ENCODE peak calls at places on chromosomes 4 and X, in six cellular contexts. One of them, this sample, is unnamed.

GRCh38 chr4:95193391-95194224 is 355.2 kb downstream of the UNC5C start:
- DNase-seq in RPMI7951: no peak
- DNase-seq in activated CD4-positive, alpha-beta T cell treated with anti-CD3 and anti-CD28 coated beads, Interleukin-2, amount 10 ng/mL, durations not matched to agents 24 days and 14 days: no peak
- DNase-seq in stimulated activated CD4-positive, alpha-beta T cell treated with anti-CD3 and anti-CD28 coated beads, Interleukin-2, amount 100 ng/mL, for 48 hours: no peak
- DNase-seq in non-pigmented ciliary epithelial cell: no peak
- DNase-seq in AG09309: no peak
- DNase-seq in this sample: peak

GRCh38 chr4:26860922-26861433 is 337 bp downstream of the STIM2 start:
- DNase-seq in RPMI7951: peak
- DNase-seq in activated CD4-positive, alpha-beta T cell treated with anti-CD3 and anti-CD28 coated beads, Interleukin-2, amount 10 ng/mL, durations not matched to agents 24 days and 14 days: peak
- DNase-seq in non-pigmented ciliary epithelial cell: no peak
- DNase-seq in stimulated activated CD4-positive, alpha-beta T cell treated with anti-CD3 and anti-CD28 coated beads, Interleukin-2, amount 100 ng/mL, for 48 hours: peak
- DNase-seq in AG09309: no peak
- DNase-seq in this sample: peak

GRCh38 chr4:40329805-40330204 is 5.3 kb upstream of the CHRNA9 start:
- DNase-seq in non-pigmented ciliary epithelial cell: no peak
- DNase-seq in activated CD4-positive, alpha-beta T cell treated with anti-CD3 and anti-CD28 coated beads, Interleukin-2, amount 10 ng/mL, durations not matched to agents 24 days and 14 days: no peak
- DNase-seq in stimulated activated CD4-positive, alpha-beta T cell treated with anti-CD3 and anti-CD28 coated beads, Interleukin-2, amount 100 ng/mL, for 48 hours: no peak
- DNase-seq in AG09309: no peak
- DNase-seq in RPMI7951: no peak
- DNase-seq in this sample: no peak

GRCh38 chr4:3009422-3009821 is 46.1 kb downstream of the GRK4 start:
- DNase-seq in stimulated activated CD4-positive, alpha-beta T cell treated with anti-CD3 and anti-CD28 coated beads, Interleukin-2, amount 100 ng/mL, for 48 hours: no peak
- DNase-seq in non-pigmented ciliary epithelial cell: no peak
- DNase-seq in RPMI7951: peak
- DNase-seq in AG09309: no peak
- DNase-seq in activated CD4-positive, alpha-beta T cell treated with anti-CD3 and anti-CD28 coated beads, Interleukin-2, amount 10 ng/mL, durations not matched to agents 24 days and 14 days: peak
- DNase-seq in this sample: no peak

GRCh38 chrX:153353416-153353815 is 19.5 kb downstream of the ZNF275 start:
- DNase-seq in activated CD4-positive, alpha-beta T cell treated with anti-CD3 and anti-CD28 coated beads, Interleukin-2, amount 10 ng/mL, durations not matched to agents 24 days and 14 days: no peak
- DNase-seq in non-pigmented ciliary epithelial cell: no peak
- DNase-seq in AG09309: no peak
- DNase-seq in RPMI7951: no peak
- DNase-seq in stimulated activated CD4-positive, alpha-beta T cell treated with anti-CD3 and anti-CD28 coated beads, Interleukin-2, amount 100 ng/mL, for 48 hours: no peak
- DNase-seq in this sample: no peak

GRCh38 chr4:105679186-105679585 is 29.3 kb downstream of the INTS12 start:
- DNase-seq in stimulated activated CD4-positive, alpha-beta T cell treated with anti-CD3 and anti-CD28 coated beads, Interleukin-2, amount 100 ng/mL, for 48 hours: no peak
- DNase-seq in non-pigmented ciliary epithelial cell: no peak
- DNase-seq in activated CD4-positive, alpha-beta T cell treated with anti-CD3 and anti-CD28 coated beads, Interleukin-2, amount 10 ng/mL, durations not matched to agents 24 days and 14 days: no peak
- DNase-seq in RPMI7951: peak
- DNase-seq in AG09309: no peak
- DNase-seq in this sample: no peak

GRCh38 chr4:8308856-8309771 is 39.6 kb downstream of the HTRA3 start:
- DNase-seq in AG09309: no peak
- DNase-seq in RPMI7951: no peak
- DNase-seq in stimulated activated CD4-positive, alpha-beta T cell treated with anti-CD3 and anti-CD28 coated beads, Interleukin-2, amount 100 ng/mL, for 48 hours: no peak
- DNase-seq in non-pigmented ciliary epithelial cell: no peak
- DNase-seq in activated CD4-positive, alpha-beta T cell treated with anti-CD3 and anti-CD28 coated beads, Interleukin-2, amount 10 ng/mL, durations not matched to agents 24 days and 14 days: no peak
- DNase-seq in this sample: peak

GRCh38 chr4:82744284-82744963 is 54.2 kb downstream of the SCD5 start:
- DNase-seq in RPMI7951: no peak
- DNase-seq in AG09309: no peak
- DNase-seq in non-pigmented ciliary epithelial cell: no peak
- DNase-seq in activated CD4-positive, alpha-beta T cell treated with anti-CD3 and anti-CD28 coated beads, Interleukin-2, amount 10 ng/mL, durations not matched to agents 24 days and 14 days: no peak
- DNase-seq in stimulated activated CD4-positive, alpha-beta T cell treated with anti-CD3 and anti-CD28 coated beads, Interleukin-2, amount 100 ng/mL, for 48 hours: no peak
- DNase-seq in this sample: no peak

GRCh38 chrX:151741606-151742005 is 7.1 kb downstream of the CNGA2 start:
- DNase-seq in AG09309: no peak
- DNase-seq in non-pigmented ciliary epithelial cell: no peak
- DNase-seq in RPMI7951: no peak
- DNase-seq in stimulated activated CD4-positive, alpha-beta T cell treated with anti-CD3 and anti-CD28 coated beads, Interleukin-2, amount 100 ng/mL, for 48 hours: no peak
- DNase-seq in activated CD4-positive, alpha-beta T cell treated with anti-CD3 and anti-CD28 coated beads, Interleukin-2, amount 10 ng/mL, durations not matched to agents 24 days and 14 days: no peak
- DNase-seq in this sample: no peak

GRCh38 chr4:173040200-173040599 is 128.4 kb upstream of the GALNT7 start:
- DNase-seq in activated CD4-positive, alpha-beta T cell treated with anti-CD3 and anti-CD28 coated beads, Interleukin-2, amount 10 ng/mL, durations not matched to agents 24 days and 14 days: no peak
- DNase-seq in RPMI7951: no peak
- DNase-seq in non-pigmented ciliary epithelial cell: no peak
- DNase-seq in AG09309: no peak
- DNase-seq in stimulated activated CD4-positive, alpha-beta T cell treated with anti-CD3 and anti-CD28 coated beads, Interleukin-2, amount 100 ng/mL, for 48 hours: no peak
- DNase-seq in this sample: no peak

GRCh38 chrX:101079223-101079622 is 544 bp downstream of the TMEM35A start:
- DNase-seq in RPMI7951: no peak
- DNase-seq in AG09309: no peak
- DNase-seq in non-pigmented ciliary epithelial cell: no peak
- DNase-seq in stimulated activated CD4-positive, alpha-beta T cell treated with anti-CD3 and anti-CD28 coated beads, Interleukin-2, amount 100 ng/mL, for 48 hours: no peak
- DNase-seq in activated CD4-positive, alpha-beta T cell treated with anti-CD3 and anti-CD28 coated beads, Interleukin-2, amount 10 ng/mL, durations not matched to agents 24 days and 14 days: no peak
- DNase-seq in this sample: no peak

GRCh38 chr4:151917145-151917775 is 156.5 kb upstream of the GATB start:
- DNase-seq in RPMI7951: peak
- DNase-seq in stimulated activated CD4-positive, alpha-beta T cell treated with anti-CD3 and anti-CD28 coated beads, Interleukin-2, amount 100 ng/mL, for 48 hours: no peak
- DNase-seq in non-pigmented ciliary epithelial cell: no peak
- DNase-seq in activated CD4-positive, alpha-beta T cell treated with anti-CD3 and anti-CD28 coated beads, Interleukin-2, amount 10 ng/mL, durations not matched to agents 24 days and 14 days: no peak
- DNase-seq in AG09309: no peak
- DNase-seq in this sample: no peak

GRCh38 chrX:71606536-71607216 is 11.6 kb downstream of the CXCR3 start:
- DNase-seq in RPMI7951: no peak
- DNase-seq in non-pigmented ciliary epithelial cell: no peak
- DNase-seq in stimulated activated CD4-positive, alpha-beta T cell treated with anti-CD3 and anti-CD28 coated beads, Interleukin-2, amount 100 ng/mL, for 48 hours: no peak
- DNase-seq in activated CD4-positive, alpha-beta T cell treated with anti-CD3 and anti-CD28 coated beads, Interleukin-2, amount 10 ng/mL, durations not matched to agents 24 days and 14 days: peak
- DNase-seq in AG09309: no peak
- DNase-seq in this sample: no peak

GRCh38 chr4:173212379-173212778 is 43.8 kb downstream of the GALNT7 start:
- DNase-seq in AG09309: no peak
- DNase-seq in non-pigmented ciliary epithelial cell: no peak
- DNase-seq in RPMI7951: no peak
- DNase-seq in stimulated activated CD4-positive, alpha-beta T cell treated with anti-CD3 and anti-CD28 coated beads, Interleukin-2, amount 100 ng/mL, for 48 hours: no peak
- DNase-seq in activated CD4-positive, alpha-beta T cell treated with anti-CD3 and anti-CD28 coated beads, Interleukin-2, amount 10 ng/mL, durations not matched to agents 24 days and 14 days: no peak
- DNase-seq in this sample: no peak

GRCh38 chr4:76716658-76717057 is 181.3 kb downstream of the SOWAHB start:
- DNase-seq in non-pigmented ciliary epithelial cell: no peak
- DNase-seq in AG09309: no peak
- DNase-seq in activated CD4-positive, alpha-beta T cell treated with anti-CD3 and anti-CD28 coated beads, Interleukin-2, amount 10 ng/mL, durations not matched to agents 24 days and 14 days: no peak
- DNase-seq in RPMI7951: no peak
- DNase-seq in stimulated activated CD4-positive, alpha-beta T cell treated with anti-CD3 and anti-CD28 coated beads, Interleukin-2, amount 100 ng/mL, for 48 hours: no peak
- DNase-seq in this sample: no peak

GRCh38 chrX:155247497-155247896 is 16.8 kb downstream of the RAB39B start:
- DNase-seq in stimulated activated CD4-positive, alpha-beta T cell treated with anti-CD3 and anti-CD28 coated beads, Interleukin-2, amount 100 ng/mL, for 48 hours: no peak
- DNase-seq in activated CD4-positive, alpha-beta T cell treated with anti-CD3 and anti-CD28 coated beads, Interleukin-2, amount 10 ng/mL, durations not matched to agents 24 days and 14 days: no peak
- DNase-seq in RPMI7951: no peak
- DNase-seq in AG09309: no peak
- DNase-seq in non-pigmented ciliary epithelial cell: no peak
- DNase-seq in this sample: no peak

GRCh38 chr4:73944061-73944875 is 37.6 kb downstream of the PF4 start:
- DNase-seq in activated CD4-positive, alpha-beta T cell treated with anti-CD3 and anti-CD28 coated beads, Interleukin-2, amount 10 ng/mL, durations not matched to agents 24 days and 14 days: no peak
- DNase-seq in RPMI7951: peak
- DNase-seq in stimulated activated CD4-positive, alpha-beta T cell treated with anti-CD3 and anti-CD28 coated beads, Interleukin-2, amount 100 ng/mL, for 48 hours: no peak
- DNase-seq in non-pigmented ciliary epithelial cell: no peak
- DNase-seq in AG09309: no peak
- DNase-seq in this sample: no peak

GRCh38 chrX:13697440-13697839 is 8.5 kb downstream of the RAB9A start:
- DNase-seq in activated CD4-positive, alpha-beta T cell treated with anti-CD3 and anti-CD28 coated beads, Interleukin-2, amount 10 ng/mL, durations not matched to agents 24 days and 14 days: no peak
- DNase-seq in stimulated activated CD4-positive, alpha-beta T cell treated with anti-CD3 and anti-CD28 coated beads, Interleukin-2, amount 100 ng/mL, for 48 hours: no peak
- DNase-seq in AG09309: no peak
- DNase-seq in non-pigmented ciliary epithelial cell: no peak
- DNase-seq in RPMI7951: no peak
- DNase-seq in this sample: no peak

GRCh38 chr4:165398570-165398969 is 19.8 kb downstream of the CPE start:
- DNase-seq in non-pigmented ciliary epithelial cell: peak
- DNase-seq in activated CD4-positive, alpha-beta T cell treated with anti-CD3 and anti-CD28 coated beads, Interleukin-2, amount 10 ng/mL, durations not matched to agents 24 days and 14 days: no peak
- DNase-seq in RPMI7951: peak
- DNase-seq in AG09309: no peak
- DNase-seq in stimulated activated CD4-positive, alpha-beta T cell treated with anti-CD3 and anti-CD28 coated beads, Interleukin-2, amount 100 ng/mL, for 48 hours: no peak
- DNase-seq in this sample: no peak

GRCh38 chrX:20989361-20989760 is 384.9 kb upstream of the CNKSR2 start:
- DNase-seq in RPMI7951: peak
- DNase-seq in stimulated activated CD4-positive, alpha-beta T cell treated with anti-CD3 and anti-CD28 coated beads, Interleukin-2, amount 100 ng/mL, for 48 hours: no peak
- DNase-seq in non-pigmented ciliary epithelial cell: no peak
- DNase-seq in activated CD4-positive, alpha-beta T cell treated with anti-CD3 and anti-CD28 coated beads, Interleukin-2, amount 10 ng/mL, durations not matched to agents 24 days and 14 days: no peak
- DNase-seq in AG09309: no peak
- DNase-seq in this sample: no peak

GRCh38 chr4:5638976-5639375 is 69.4 kb downstream of the EVC2 start:
- DNase-seq in AG09309: no peak
- DNase-seq in activated CD4-positive, alpha-beta T cell treated with anti-CD3 and anti-CD28 coated beads, Interleukin-2, amount 10 ng/mL, durations not matched to agents 24 days and 14 days: no peak
- DNase-seq in RPMI7951: peak
- DNase-seq in non-pigmented ciliary epithelial cell: peak
- DNase-seq in stimulated activated CD4-positive, alpha-beta T cell treated with anti-CD3 and anti-CD28 coated beads, Interleukin-2, amount 100 ng/mL, for 48 hours: no peak
- DNase-seq in this sample: no peak

GRCh38 chr4:16598241-16599224 is 299.9 kb downstream of the LDB2 start:
- DNase-seq in RPMI7951: peak
- DNase-seq in stimulated activated CD4-positive, alpha-beta T cell treated with anti-CD3 and anti-CD28 coated beads, Interleukin-2, amount 100 ng/mL, for 48 hours: no peak
- DNase-seq in AG09309: no peak
- DNase-seq in activated CD4-positive, alpha-beta T cell treated with anti-CD3 and anti-CD28 coated beads, Interleukin-2, amount 10 ng/mL, durations not matched to agents 24 days and 14 days: no peak
- DNase-seq in non-pigmented ciliary epithelial cell: no peak
- DNase-seq in this sample: no peak

GRCh38 chr4:171985129-171985528 is 171.9 kb downstream of the GALNTL6 start:
- DNase-seq in AG09309: no peak
- DNase-seq in activated CD4-positive, alpha-beta T cell treated with anti-CD3 and anti-CD28 coated beads, Interleukin-2, amount 10 ng/mL, durations not matched to agents 24 days and 14 days: no peak
- DNase-seq in non-pigmented ciliary epithelial cell: no peak
- DNase-seq in RPMI7951: no peak
- DNase-seq in stimulated activated CD4-positive, alpha-beta T cell treated with anti-CD3 and anti-CD28 coated beads, Interleukin-2, amount 100 ng/mL, for 48 hours: no peak
- DNase-seq in this sample: no peak

GRCh38 chrX:112826020-112826419 is 14.6 kb downstream of the AMOT start:
- DNase-seq in RPMI7951: no peak
- DNase-seq in stimulated activated CD4-positive, alpha-beta T cell treated with anti-CD3 and anti-CD28 coated beads, Interleukin-2, amount 100 ng/mL, for 48 hours: no peak
- DNase-seq in non-pigmented ciliary epithelial cell: no peak
- DNase-seq in AG09309: no peak
- DNase-seq in activated CD4-positive, alpha-beta T cell treated with anti-CD3 and anti-CD28 coated beads, Interleukin-2, amount 10 ng/mL, durations not matched to agents 24 days and 14 days: no peak
- DNase-seq in this sample: no peak

GRCh38 chr4:166415749-166416148 is 542.7 kb downstream of the TLL1 start:
- DNase-seq in AG09309: no peak
- DNase-seq in activated CD4-positive, alpha-beta T cell treated with anti-CD3 and anti-CD28 coated beads, Interleukin-2, amount 10 ng/mL, durations not matched to agents 24 days and 14 days: no peak
- DNase-seq in stimulated activated CD4-positive, alpha-beta T cell treated with anti-CD3 and anti-CD28 coated beads, Interleukin-2, amount 100 ng/mL, for 48 hours: no peak
- DNase-seq in non-pigmented ciliary epithelial cell: no peak
- DNase-seq in RPMI7951: no peak
- DNase-seq in this sample: no peak

GRCh38 chr4:112085156-112086035 is 59.9 kb upstream of the FAM241A start:
- DNase-seq in stimulated activated CD4-positive, alpha-beta T cell treated with anti-CD3 and anti-CD28 coated beads, Interleukin-2, amount 100 ng/mL, for 48 hours: no peak
- DNase-seq in non-pigmented ciliary epithelial cell: no peak
- DNase-seq in activated CD4-positive, alpha-beta T cell treated with anti-CD3 and anti-CD28 coated beads, Interleukin-2, amount 10 ng/mL, durations not matched to agents 24 days and 14 days: no peak
- DNase-seq in RPMI7951: no peak
- DNase-seq in AG09309: no peak
- DNase-seq in this sample: no peak

GRCh38 chr4:21845663-21846062 is 102.9 kb downstream of the KCNIP4 start:
- DNase-seq in AG09309: peak
- DNase-seq in activated CD4-positive, alpha-beta T cell treated with anti-CD3 and anti-CD28 coated beads, Interleukin-2, amount 10 ng/mL, durations not matched to agents 24 days and 14 days: no peak
- DNase-seq in stimulated activated CD4-positive, alpha-beta T cell treated with anti-CD3 and anti-CD28 coated beads, Interleukin-2, amount 100 ng/mL, for 48 hours: no peak
- DNase-seq in non-pigmented ciliary epithelial cell: no peak
- DNase-seq in RPMI7951: no peak
- DNase-seq in this sample: no peak

GRCh38 chr4:5888222-5888701 is 4.6 kb downstream of the CRMP1 start:
- DNase-seq in AG09309: no peak
- DNase-seq in non-pigmented ciliary epithelial cell: no peak
- DNase-seq in RPMI7951: no peak
- DNase-seq in activated CD4-positive, alpha-beta T cell treated with anti-CD3 and anti-CD28 coated beads, Interleukin-2, amount 10 ng/mL, durations not matched to agents 24 days and 14 days: no peak
- DNase-seq in stimulated activated CD4-positive, alpha-beta T cell treated with anti-CD3 and anti-CD28 coated beads, Interleukin-2, amount 100 ng/mL, for 48 hours: no peak
- DNase-seq in this sample: peak

GRCh38 chr4:131061734-131062133 is 1965.8 kb downstream of the C4orf33 start:
- DNase-seq in activated CD4-positive, alpha-beta T cell treated with anti-CD3 and anti-CD28 coated beads, Interleukin-2, amount 10 ng/mL, durations not matched to agents 24 days and 14 days: no peak
- DNase-seq in non-pigmented ciliary epithelial cell: no peak
- DNase-seq in RPMI7951: no peak
- DNase-seq in AG09309: no peak
- DNase-seq in stimulated activated CD4-positive, alpha-beta T cell treated with anti-CD3 and anti-CD28 coated beads, Interleukin-2, amount 100 ng/mL, for 48 hours: no peak
- DNase-seq in this sample: no peak

GRCh38 chr4:141730805-141731204 is 94.4 kb downstream of the IL15 start:
- DNase-seq in activated CD4-positive, alpha-beta T cell treated with anti-CD3 and anti-CD28 coated beads, Interleukin-2, amount 10 ng/mL, durations not matched to agents 24 days and 14 days: no peak
- DNase-seq in non-pigmented ciliary epithelial cell: no peak
- DNase-seq in stimulated activated CD4-positive, alpha-beta T cell treated with anti-CD3 and anti-CD28 coated beads, Interleukin-2, amount 100 ng/mL, for 48 hours: no peak
- DNase-seq in AG09309: no peak
- DNase-seq in RPMI7951: no peak
- DNase-seq in this sample: no peak

GRCh38 chrX:78759081-78759480 is 11.6 kb downstream of the LPAR4 start:
- DNase-seq in RPMI7951: peak
- DNase-seq in stimulated activated CD4-positive, alpha-beta T cell treated with anti-CD3 and anti-CD28 coated beads, Interleukin-2, amount 100 ng/mL, for 48 hours: no peak
- DNase-seq in non-pigmented ciliary epithelial cell: no peak
- DNase-seq in AG09309: no peak
- DNase-seq in activated CD4-positive, alpha-beta T cell treated with anti-CD3 and anti-CD28 coated beads, Interleukin-2, amount 10 ng/mL, durations not matched to agents 24 days and 14 days: no peak
- DNase-seq in this sample: no peak

GRCh38 chr4:37662861-37663390 is 23.2 kb downstream of the RELL1 start:
- DNase-seq in stimulated activated CD4-positive, alpha-beta T cell treated with anti-CD3 and anti-CD28 coated beads, Interleukin-2, amount 100 ng/mL, for 48 hours: no peak
- DNase-seq in RPMI7951: peak
- DNase-seq in activated CD4-positive, alpha-beta T cell treated with anti-CD3 and anti-CD28 coated beads, Interleukin-2, amount 10 ng/mL, durations not matched to agents 24 days and 14 days: no peak
- DNase-seq in AG09309: no peak
- DNase-seq in non-pigmented ciliary epithelial cell: no peak
- DNase-seq in this sample: no peak

GRCh38 chr4:1012031-1012739 is 759 bp downstream of the FGFRL1 start:
- DNase-seq in RPMI7951: peak
- DNase-seq in activated CD4-positive, alpha-beta T cell treated with anti-CD3 and anti-CD28 coated beads, Interleukin-2, amount 10 ng/mL, durations not matched to agents 24 days and 14 days: peak
- DNase-seq in stimulated activated CD4-positive, alpha-beta T cell treated with anti-CD3 and anti-CD28 coated beads, Interleukin-2, amount 100 ng/mL, for 48 hours: no peak
- DNase-seq in AG09309: no peak
- DNase-seq in non-pigmented ciliary epithelial cell: no peak
- DNase-seq in this sample: no peak

GRCh38 chrX:101230636-101231035 is 11.1 kb downstream of the DRP2 start:
- DNase-seq in non-pigmented ciliary epithelial cell: no peak
- DNase-seq in RPMI7951: peak
- DNase-seq in stimulated activated CD4-positive, alpha-beta T cell treated with anti-CD3 and anti-CD28 coated beads, Interleukin-2, amount 100 ng/mL, for 48 hours: no peak
- DNase-seq in activated CD4-positive, alpha-beta T cell treated with anti-CD3 and anti-CD28 coated beads, Interleukin-2, amount 10 ng/mL, durations not matched to agents 24 days and 14 days: no peak
- DNase-seq in AG09309: no peak
- DNase-seq in this sample: no peak

GRCh38 chrX:45505214-45505613 is 304.5 kb upstream of the DIPK2B start:
- DNase-seq in RPMI7951: peak
- DNase-seq in stimulated activated CD4-positive, alpha-beta T cell treated with anti-CD3 and anti-CD28 coated beads, Interleukin-2, amount 100 ng/mL, for 48 hours: no peak
- DNase-seq in activated CD4-positive, alpha-beta T cell treated with anti-CD3 and anti-CD28 coated beads, Interleukin-2, amount 10 ng/mL, durations not matched to agents 24 days and 14 days: no peak
- DNase-seq in AG09309: no peak
- DNase-seq in non-pigmented ciliary epithelial cell: peak
- DNase-seq in this sample: no peak

GRCh38 chr4:184168406-184169019 is 49.2 kb downstream of the ENPP6 start:
- DNase-seq in stimulated activated CD4-positive, alpha-beta T cell treated with anti-CD3 and anti-CD28 coated beads, Interleukin-2, amount 100 ng/mL, for 48 hours: peak
- DNase-seq in AG09309: peak
- DNase-seq in RPMI7951: peak
- DNase-seq in activated CD4-positive, alpha-beta T cell treated with anti-CD3 and anti-CD28 coated beads, Interleukin-2, amount 10 ng/mL, durations not matched to agents 24 days and 14 days: peak
- DNase-seq in non-pigmented ciliary epithelial cell: peak
- DNase-seq in this sample: peak

GRCh38 chrX:103554687-103555417 is 30.5 kb upstream of the TCEAL4 start:
- DNase-seq in AG09309: no peak
- DNase-seq in RPMI7951: no peak
- DNase-seq in stimulated activated CD4-positive, alpha-beta T cell treated with anti-CD3 and anti-CD28 coated beads, Interleukin-2, amount 100 ng/mL, for 48 hours: peak
- DNase-seq in activated CD4-positive, alpha-beta T cell treated with anti-CD3 and anti-CD28 coated beads, Interleukin-2, amount 10 ng/mL, durations not matched to agents 24 days and 14 days: peak
- DNase-seq in non-pigmented ciliary epithelial cell: no peak
- DNase-seq in this sample: peak

GRCh38 chr4:33104190-33104773 is 2384.1 kb downstream of the PCDH7 start:
- DNase-seq in RPMI7951: no peak
- DNase-seq in stimulated activated CD4-positive, alpha-beta T cell treated with anti-CD3 and anti-CD28 coated beads, Interleukin-2, amount 100 ng/mL, for 48 hours: no peak
- DNase-seq in AG09309: no peak
- DNase-seq in activated CD4-positive, alpha-beta T cell treated with anti-CD3 and anti-CD28 coated beads, Interleukin-2, amount 10 ng/mL, durations not matched to agents 24 days and 14 days: no peak
- DNase-seq in non-pigmented ciliary epithelial cell: peak
- DNase-seq in this sample: no peak

GRCh38 chrX:149717803-149718202 is 5.9 kb downstream of the MAGEA11 start:
- DNase-seq in stimulated activated CD4-positive, alpha-beta T cell treated with anti-CD3 and anti-CD28 coated beads, Interleukin-2, amount 100 ng/mL, for 48 hours: no peak
- DNase-seq in RPMI7951: no peak
- DNase-seq in activated CD4-positive, alpha-beta T cell treated with anti-CD3 and anti-CD28 coated beads, Interleukin-2, amount 10 ng/mL, durations not matched to agents 24 days and 14 days: no peak
- DNase-seq in AG09309: no peak
- DNase-seq in non-pigmented ciliary epithelial cell: no peak
- DNase-seq in this sample: peak

This sample was measured in posterior cingulate gyrus.